ENCODE peak calls at places on chromosomes 2 and 18, in nine cellular contexts. T is left ventricle myocardium inferior; A is T-helper 9 cell; M is CD8-positive, alpha-beta T cell; X is pons; R is C1 segment of cervical spinal cord; Y is AG04449; B is amygdala; Q is thyroid gland. G is an unnamed sample.

GRCh38 chr2:95372845-95373244 is 29.7 kb upstream of the FAHD2A start:
- DNase-seq in T (peak), A (no peak), M (no peak), X (no peak), R (no peak), Y (no peak), B (no peak), Q (no peak), G (no peak)

GRCh38 chr2:133581027-133581760 is 12.9 kb upstream of the NCKAP5 start:
- DNase-seq in T (no peak), A (no peak), M (no peak), X (no peak), R (no peak), Y (no peak), B (no peak), Q (no peak), G (no peak)

GRCh38 chr2:237128026-237128703 is 42.5 kb downstream of the COPS8 start:
- DNase-seq in T (peak), A (no peak), M (no peak), X (peak), R (peak), Y (peak), B (no peak), Q (peak), G (no peak)

GRCh38 chr2:121697108-121697631 is 39.5 kb downstream of the NIFK start:
- DNase-seq in T (no peak), A (no peak), M (no peak), X (no peak), R (no peak), Y (no peak), B (no peak), Q (peak), G (no peak)

GRCh38 chr18:3055861-3056260 is 42.9 kb upstream of the LPIN2 start:
- DNase-seq in T (no peak), A (no peak), M (no peak), X (no peak), R (no peak), Y (no peak), B (no peak), Q (no peak), G (no peak)

GRCh38 chr2:88698027-88698413 is 6.5 kb downstream of the RPIA start:
- DNase-seq in T (no peak), A (no peak), M (no peak), X (no peak), R (no peak), Y (no peak), B (no peak), Q (no peak), G (no peak)

GRCh38 chr18:10950876-10951630 is 198.3 kb downstream of the PIEZO2 start:
- DNase-seq in T (no peak), A (no peak), M (no peak), X (no peak), R (no peak), Y (no peak), B (no peak), Q (no peak), G (no peak)

GRCh38 chr2:174617120-174617519 is 19.5 kb upstream of the WIPF1 start:
- DNase-seq in T (no peak), A (no peak), M (no peak), X (no peak), R (no peak), Y (no peak), B (no peak), Q (no peak), G (no peak)

GRCh38 chr18:72672364-72673151 is 128.4 kb upstream of the CBLN2 start:
- DNase-seq in T (no peak), A (no peak), M (no peak), X (peak), R (no peak), Y (no peak), B (no peak), Q (peak), G (peak)

GRCh38 chr18:57951999-57952774 is 91.8 kb upstream of the NEDD4L start:
- DNase-seq in T (no peak), A (no peak), M (no peak), X (no peak), R (no peak), Y (no peak), B (no peak), Q (peak), G (no peak)

GRCh38 chr2:26330114-26330581 is 15.8 kb upstream of the SELENOI start:
- DNase-seq in T (peak), A (peak), M (peak), X (peak), R (peak), Y (peak), B (peak), Q (peak), G (peak)

GRCh38 chr2:112712465-112712864 is 8.4 kb upstream of the NT5DC4 start:
- DNase-seq in T (no peak), A (no peak), M (no peak), X (no peak), R (no peak), Y (no peak), B (no peak), Q (no peak), G (no peak)

GRCh38 chr2:152730591-152731333 is 12.3 kb downstream of the ARL6IP6 start:
- DNase-seq in T (no peak), A (peak), M (peak), X (no peak), R (no peak), Y (no peak), B (no peak), Q (no peak), G (no peak)

GRCh38 chr18:69790649-69791048 is 157.0 kb downstream of the CD226 start:
- DNase-seq in T (no peak), A (no peak), M (no peak), X (no peak), R (no peak), Y (no peak), B (no peak), Q (no peak), G (no peak)

GRCh38 chr2:43519711-43520221 is 76.1 kb downstream of the THADA start:
- DNase-seq in T (no peak), A (no peak), M (no peak), X (peak), R (no peak), Y (peak), B (no peak), Q (peak), G (no peak)

G was measured in GM12891.